ENCODE peak calls at places on chromosomes 4 and X, in seven cellular contexts. One of them, this sample, is unnamed.

GRCh38 chr4:147591048-147591577 is 26.1 kb upstream of the TMEM184C start:
- DNase-seq in GM12878: no peak
- DNase-seq in Panc1: no peak
- DNase-seq in GM23338: no peak
- DNase-seq in HCT116: no peak
- DNase-seq in breast epithelium: no peak
- DNase-seq in K562: no peak
- DNase-seq in this sample: no peak

GRCh38 chrX:141904262-141904661 is 568 bp downstream of the MAGEC1 start:
- DNase-seq in K562: peak; percentile 5
- DNase-seq in breast epithelium: no peak
- DNase-seq in GM12878: no peak
- DNase-seq in GM23338: no peak
- DNase-seq in Panc1: no peak
- DNase-seq in HCT116: no peak
- DNase-seq in this sample: no peak

GRCh38 chr4:137468836-137469235 is 63.5 kb downstream of the PCDH18 start:
- DNase-seq in HCT116: no peak
- DNase-seq in GM23338: no peak
- DNase-seq in GM12878: no peak
- DNase-seq in K562: no peak
- DNase-seq in Panc1: no peak
- DNase-seq in breast epithelium: no peak
- DNase-seq in this sample: no peak

GRCh38 chrX:11970935-11971334 is 167.3 kb upstream of the FRMPD4 start:
- DNase-seq in HCT116: no peak
- DNase-seq in Panc1: no peak
- DNase-seq in K562: no peak
- DNase-seq in breast epithelium: no peak
- DNase-seq in GM23338: no peak
- DNase-seq in GM12878: no peak
- DNase-seq in this sample: no peak

GRCh38 chr4:109848501-109848900 is 594 bp downstream of the LRIT3 start:
- DNase-seq in GM12878: no peak
- DNase-seq in GM23338: no peak
- DNase-seq in breast epithelium: no peak
- DNase-seq in Panc1: no peak
- DNase-seq in K562: no peak
- DNase-seq in HCT116: no peak
- DNase-seq in this sample: no peak

GRCh38 chrX:130566028-130566683 is 164.4 kb downstream of the RBMX2 start:
- DNase-seq in GM23338: no peak
- DNase-seq in HCT116: no peak
- DNase-seq in Panc1: no peak
- DNase-seq in K562: no peak
- DNase-seq in GM12878: no peak
- DNase-seq in breast epithelium: no peak
- DNase-seq in this sample: no peak

GRCh38 chrX:66676990-66677389 is 38.1 kb upstream of the EDA2R start:
- DNase-seq in breast epithelium: no peak
- DNase-seq in K562: no peak
- DNase-seq in HCT116: no peak
- DNase-seq in GM12878: no peak
- DNase-seq in Panc1: no peak
- DNase-seq in GM23338: no peak
- DNase-seq in this sample: no peak

GRCh38 chr4:15657366-15657765 is 2.2 kb upstream of the FBXL5 start:
- DNase-seq in GM23338: no peak
- DNase-seq in GM12878: no peak
- DNase-seq in Panc1: no peak
- DNase-seq in breast epithelium: no peak
- DNase-seq in K562: no peak
- DNase-seq in HCT116: no peak
- DNase-seq in this sample: no peak

GRCh38 chrX:40010550-40011364 is 87.0 kb downstream of the BCOR start:
- DNase-seq in breast epithelium: no peak
- DNase-seq in Panc1: no peak
- DNase-seq in GM12878: no peak
- DNase-seq in K562: no peak
- DNase-seq in HCT116: no peak
- DNase-seq in GM23338: no peak
- DNase-seq in this sample: peak; percentile 76

GRCh38 chrX:40009462-40009851 is 88.3 kb downstream of the BCOR start:
- DNase-seq in breast epithelium: no peak
- DNase-seq in HCT116: no peak
- DNase-seq in K562: no peak
- DNase-seq in Panc1: no peak
- DNase-seq in GM12878: no peak
- DNase-seq in GM23338: peak; percentile 54
- DNase-seq in this sample: no peak

GRCh38 chrX:40009890-40010289 is 87.9 kb downstream of the BCOR start:
- DNase-seq in HCT116: no peak
- DNase-seq in breast epithelium: no peak
- DNase-seq in Panc1: no peak
- DNase-seq in K562: no peak
- DNase-seq in GM12878: no peak
- DNase-seq in GM23338: peak; percentile 36
- DNase-seq in this sample: no peak

GRCh38 chrX:40007746-40008705 is 89.7 kb downstream of the BCOR start:
- DNase-seq in HCT116: no peak
- DNase-seq in GM12878: no peak
- DNase-seq in GM23338: peak; percentile 24
- DNase-seq in Panc1: no peak
- DNase-seq in K562: no peak
- DNase-seq in breast epithelium: no peak
- DNase-seq in this sample: no peak

DNA sequence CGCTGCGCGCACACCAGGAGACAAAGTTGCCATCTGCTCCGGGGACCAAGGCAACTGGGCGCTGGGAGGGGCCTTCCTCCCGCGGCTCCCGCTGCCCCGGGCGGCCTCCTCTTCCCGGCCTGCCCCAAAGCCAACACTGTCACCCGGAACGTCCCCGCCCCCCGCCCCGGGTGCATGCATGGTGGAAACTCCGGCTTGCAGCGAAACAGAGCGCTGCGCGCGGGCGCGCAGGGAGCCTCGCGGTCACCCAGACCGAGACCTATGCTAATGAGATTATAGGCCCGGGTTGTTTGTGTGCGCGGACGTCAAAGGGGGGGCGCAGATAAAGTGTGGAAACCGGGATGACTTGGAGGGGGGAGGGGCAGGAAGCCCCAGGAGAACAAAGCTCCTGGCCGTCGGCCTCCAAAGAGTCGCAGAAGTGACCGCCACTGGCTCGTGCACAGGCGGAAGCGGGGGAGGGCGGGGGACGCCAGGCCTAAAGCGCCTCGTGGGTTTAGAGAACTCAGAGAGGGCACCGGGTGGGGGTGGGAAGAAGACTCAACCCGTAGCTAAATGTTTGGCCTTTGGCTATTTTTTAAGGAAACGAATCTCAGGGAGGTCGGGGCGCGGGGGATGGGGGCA is 88.8 kb downstream of the BCOR start:
- DNase-seq in GM23338: peak; percentile 52
- DNase-seq in GM12878: no peak
- DNase-seq in Panc1: no peak
- DNase-seq in breast epithelium: no peak
- DNase-seq in K562: no peak
- DNase-seq in HCT116: no peak
- DNase-seq in this sample: peak; percentile 84
- H3K4me3 ChIP-seq in GM23338: peak overlapping the region; percentile 58
- H3K4me3 ChIP-seq in GM12878: no peak overlapping the region
- H3K4me3 ChIP-seq in Panc1: peak overlapping the region; percentile 8
- H3K4me3 ChIP-seq in breast epithelium: peak overlapping the region; percentile 53
- H3K4me3 ChIP-seq in K562: no peak overlapping the region
- H3K4me3 ChIP-seq in HCT116: no peak overlapping the region
- H3K4me3 ChIP-seq in this sample: no peak overlapping the region

GRCh38 chr4:41572414-41572986 is 34.5 kb downstream of the LIMCH1 start:
- DNase-seq in breast epithelium: no peak
- DNase-seq in HCT116: no peak
- DNase-seq in K562: no peak
- DNase-seq in Panc1: no peak
- DNase-seq in GM23338: no peak
- DNase-seq in GM12878: no peak
- DNase-seq in this sample: no peak

GRCh38 chr4:41575665-41576064 is 37.7 kb downstream of the LIMCH1 start:
- DNase-seq in K562: no peak
- DNase-seq in GM23338: peak; percentile 36
- DNase-seq in HCT116: no peak
- DNase-seq in breast epithelium: no peak
- DNase-seq in GM12878: no peak
- DNase-seq in Panc1: no peak
- DNase-seq in this sample: no peak

GRCh38 chr4:41571422-41571821 is 33.5 kb downstream of the LIMCH1 start:
- DNase-seq in K562: no peak
- DNase-seq in breast epithelium: no peak
- DNase-seq in GM23338: no peak
- DNase-seq in GM12878: no peak
- DNase-seq in HCT116: no peak
- DNase-seq in Panc1: no peak
- DNase-seq in this sample: no peak

GRCh38 chr4:41573458-41574129 is 35.6 kb downstream of the LIMCH1 start:
- DNase-seq in HCT116: no peak
- DNase-seq in GM23338: no peak
- DNase-seq in K562: no peak
- DNase-seq in breast epithelium: no peak
- DNase-seq in GM12878: no peak
- DNase-seq in Panc1: no peak
- DNase-seq in this sample: no peak

DNA sequence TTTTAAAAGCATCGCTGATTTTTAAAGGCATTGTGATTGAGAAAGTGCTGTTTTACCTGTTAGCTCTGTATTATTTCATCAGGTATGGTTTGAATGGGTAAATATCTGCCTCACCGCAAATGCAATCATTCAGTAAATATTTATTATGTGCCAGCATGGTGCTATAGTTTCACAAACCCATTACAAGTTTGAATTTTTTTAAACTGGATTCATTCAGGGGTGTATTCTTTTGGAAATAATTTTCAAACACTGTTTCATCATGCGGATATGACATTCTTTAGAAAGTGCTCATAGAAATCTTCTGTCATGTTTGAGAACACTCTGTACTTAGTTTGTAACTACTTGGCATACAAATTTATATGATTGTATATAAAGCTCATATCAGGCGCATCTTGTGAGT is 37.2 kb downstream of the LIMCH1 start:
- DNase-seq in breast epithelium: no peak
- DNase-seq in K562: no peak
- DNase-seq in Panc1: no peak
- DNase-seq in GM12878: no peak
- DNase-seq in GM23338: no peak
- DNase-seq in HCT116: no peak
- DNase-seq in this sample: no peak
- H3K4me1 ChIP-seq in breast epithelium: no peaks in the 10 kb centered on the region
- H3K4me1 ChIP-seq in K562: no peaks in the 10 kb centered on the region
- H3K4me1 ChIP-seq in Panc1: no peaks in the 10 kb centered on the region
- H3K4me1 ChIP-seq in GM12878: no peaks in the 10 kb centered on the region
- H3K4me1 ChIP-seq in GM23338: no peaks in the 10 kb centered on the region
- H3K4me1 ChIP-seq in HCT116: no peaks in the 10 kb centered on the region
- H3K4me1 ChIP-seq in this sample: no peaks in the 10 kb centered on the region

DNA sequence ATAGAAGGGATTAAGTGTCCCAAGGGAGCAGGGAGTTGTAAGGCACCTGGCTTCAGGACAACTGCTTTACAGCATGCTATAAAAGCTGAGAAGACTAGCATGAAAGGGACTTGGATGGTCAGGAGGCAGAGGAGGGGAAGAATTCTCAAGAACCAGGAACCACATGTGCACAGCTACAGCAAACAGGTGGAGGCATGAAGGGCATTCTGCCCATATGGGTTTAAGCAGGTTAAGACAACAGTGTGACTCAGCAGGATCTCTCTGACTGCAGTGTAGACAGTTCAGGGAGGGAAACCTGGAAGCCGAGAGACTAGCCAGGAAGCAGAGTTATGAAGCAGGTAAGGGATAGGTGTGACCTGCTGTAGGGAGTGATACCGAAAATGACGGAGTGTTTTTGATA is 117.0 kb downstream of the DHRSX start:
- DNase-seq in HCT116: no peak
- DNase-seq in GM23338: no peak
- DNase-seq in K562: no peak
- DNase-seq in GM12878: no peak
- DNase-seq in Panc1: no peak
- DNase-seq in breast epithelium: no peak
- DNase-seq in this sample: no peak
- TF ChIP-seq POLR2AphosphoS5 in HCT116: no peak
- TF ChIP-seq POLR2AphosphoS5 in GM23338: no peak
- TF ChIP-seq POLR2AphosphoS5 in K562: no peak
- TF ChIP-seq POLR2AphosphoS5 in GM12878: no peak
- TF ChIP-seq POLR2AphosphoS5 in Panc1: no peak
- TF ChIP-seq POLR2AphosphoS5 in breast epithelium: no peak
- TF ChIP-seq POLR2AphosphoS5 in this sample: no peak

GRCh38 chr4:67575889-67576329 is 17.4 kb downstream of the STAP1 start:
- DNase-seq in GM12878: no peak
- DNase-seq in breast epithelium: no peak
- DNase-seq in GM23338: no peak
- DNase-seq in K562: no peak
- DNase-seq in Panc1: no peak
- DNase-seq in HCT116: no peak
- DNase-seq in this sample: no peak

GRCh38 chr4:67573193-67573592 is 14.7 kb downstream of the STAP1 start:
- DNase-seq in HCT116: no peak
- DNase-seq in GM23338: no peak
- DNase-seq in breast epithelium: no peak
- DNase-seq in K562: no peak
- DNase-seq in GM12878: no peak
- DNase-seq in Panc1: no peak
- DNase-seq in this sample: no peak

GRCh38 chr4:67576538-67576937 is 18.0 kb downstream of the STAP1 start:
- DNase-seq in GM23338: no peak
- DNase-seq in HCT116: no peak
- DNase-seq in Panc1: no peak
- DNase-seq in breast epithelium: no peak
- DNase-seq in GM12878: no peak
- DNase-seq in K562: no peak
- DNase-seq in this sample: no peak

GRCh38 chr4:67571975-67572374 is 13.4 kb downstream of the STAP1 start:
- DNase-seq in HCT116: no peak
- DNase-seq in breast epithelium: no peak
- DNase-seq in Panc1: no peak
- DNase-seq in GM23338: no peak
- DNase-seq in K562: no peak
- DNase-seq in GM12878: no peak
- DNase-seq in this sample: no peak

DNA sequence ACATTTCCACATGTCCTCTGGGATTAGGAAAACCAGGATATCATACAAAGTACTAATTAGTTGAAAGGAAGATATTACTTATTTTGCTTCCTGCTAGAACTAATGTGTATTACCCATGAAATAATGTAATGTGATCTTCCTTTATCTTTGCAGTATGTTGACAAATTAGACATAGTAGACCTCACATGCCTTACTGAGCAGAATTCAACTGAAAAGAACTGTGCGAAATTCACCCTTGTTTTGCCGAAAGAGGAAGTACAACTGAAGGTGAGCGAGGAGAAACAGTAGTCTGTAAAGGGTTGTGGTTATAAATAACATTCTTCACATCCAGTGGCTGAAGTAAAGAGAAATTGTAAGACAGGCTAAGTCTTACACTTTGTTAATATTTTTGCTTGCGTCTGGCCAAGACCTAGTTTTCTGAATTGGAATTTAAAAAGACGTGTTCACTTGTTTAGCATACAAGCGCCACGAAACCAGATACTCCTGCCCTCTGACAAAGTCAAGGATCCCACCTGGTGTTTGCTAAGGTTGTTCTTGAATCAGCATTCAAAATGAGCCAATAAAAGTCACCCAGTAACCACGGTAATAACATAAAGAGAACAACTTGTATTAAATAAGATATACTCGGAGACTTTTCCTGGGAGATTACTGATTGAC is 16.8 kb downstream of the STAP1 start:
- DNase-seq in GM23338: peak; percentile 55
- DNase-seq in HCT116: no peak
- DNase-seq in Panc1: no peak
- DNase-seq in breast epithelium: no peak
- DNase-seq in K562: peak; percentile 36
- DNase-seq in GM12878: peak; percentile 85
- DNase-seq in this sample: no peak
- H3K4me3 ChIP-seq in GM23338: no peak overlapping the region
- H3K4me3 ChIP-seq in HCT116: no peak overlapping the region
- H3K4me3 ChIP-seq in Panc1: no peak overlapping the region
- H3K4me3 ChIP-seq in breast epithelium: no peak overlapping the region
- H3K4me3 ChIP-seq in K562: peak overlapping the region; percentile 23
- H3K4me3 ChIP-seq in GM12878: peak overlapping the region; percentile 56
- H3K4me3 ChIP-seq in this sample: no peak overlapping the region